ENCODE peak calls at places on chromosomes 1 and 21, in four cellular contexts. V is activated T-cell treated with anti-CD3 and anti-CD28 coated beads for 24 hours, U is anterior cingulate cortex, D is nephron progenitor cell. I is an unnamed sample.

GRCh38 chr1:35660581-35661473 is 19.5 kb upstream of the PSMB2 start:
- DNase-seq in V (no peak), U (no peak), D (peak), I (peak)

GRCh38 chr1:115445090-115445489 is 107.0 kb upstream of the NGF start:
- DNase-seq in V (no peak), U (no peak), D (no peak), I (no peak)

GRCh38 chr1:39623053-39623452 is 16.4 kb downstream of the HEYL start:
- DNase-seq in V (no peak), U (peak), D (no peak), I (peak)

GRCh38 chr1:188027613-188028012 is 1198.9 kb downstream of the PLA2G4A start:
- DNase-seq in V (no peak), U (no peak), D (no peak), I (no peak)

GRCh38 chr1:2789986-2790581 is 11.4 kb downstream of the TTC34 start:
- DNase-seq in V (no peak), U (no peak), D (no peak), I (no peak)

GRCh38 chr1:166933633-166934032 is 41.7 kb downstream of the ILDR2 start:
- DNase-seq in V (no peak), U (no peak), D (no peak), I (no peak)

GRCh38 chr1:217322834-217323233 is 308.1 kb downstream of the GPATCH2 start:
- DNase-seq in V (no peak), U (no peak), D (no peak), I (no peak)

GRCh38 chr1:116951175-116951935 is 41.6 kb downstream of the PTGFRN start:
- DNase-seq in V (no peak), U (no peak), D (no peak), I (no peak)

GRCh38 chr21:46208761-46209721 is 19.5 kb downstream of the LSS start:
- DNase-seq in V (no peak), U (no peak), D (no peak), I (no peak)

GRCh38 chr1:152141971-152142584 is 16.9 kb downstream of the RPTN start:
- DNase-seq in V (no peak), U (no peak), D (peak), I (no peak)

GRCh38 chr1:29333008-29333407 is 96.7 kb downstream of the PTPRU start:
- DNase-seq in V (no peak), U (no peak), D (no peak), I (no peak)

GRCh38 chr1:68551459-68551858 is 54.6 kb upstream of the DEPDC1 start:
- DNase-seq in V (no peak), U (no peak), D (no peak), I (no peak)

I was measured in cerebellum.